ENCODE peak calls at places on chromosomes 11 and 22, in six cellular contexts. M is cardiac muscle cell, I is PC-9, T is colonic mucosa, X is dorsolateral prefrontal cortex, J is GM12865. E is an unnamed sample.

GRCh38 chr22:34696557-34696956 is 369.4 kb upstream of the ISX start:
- DNase-seq in M (no peak), I (no peak), T (no peak), X (no peak), J (peak; percentile 6), E (no peak)

GRCh38 chr22:44237290-44237689 is 56.6 kb downstream of the PARVG start:
- DNase-seq in M (no peak), I (no peak), T (no peak), X (no peak), J (no peak), E (no peak)

GRCh38 chr11:93476796-93477195 is 66.4 kb downstream of the SMCO4 start:
- DNase-seq in M (no peak), I (peak; percentile 96), T (no peak), X (no peak), J (no peak), E (no peak)

GRCh38 chr22:37284807-37285355 is 2.6 kb downstream of the CYTH4 start:
- DNase-seq in M (no peak), I (no peak), T (peak; percentile 36), X (peak; percentile 41), J (peak; percentile 64), E (peak; percentile 68)

GRCh38 chr11:109267293-109268095 is 154.5 kb upstream of the C11orf87 start:
- DNase-seq in M (peak; percentile 6), I (peak; percentile 88), T (no peak), X (no peak), J (no peak), E (no peak)

GRCh38 chr11:34653851-34654490 is 33.1 kb downstream of the EHF start:
- DNase-seq in M (peak; percentile 96), I (peak; percentile 100), T (peak; percentile 64), X (no peak), J (no peak), E (no peak)

GRCh38 chr11:77024745-77025144 is 9.5 kb upstream of the B3GNT6 start:
- DNase-seq in M (no peak), I (no peak), T (no peak), X (no peak), J (peak; percentile 12), E (no peak)

GRCh38 chr11:26688701-26689100 is 33.2 kb downstream of the SLC5A12 start:
- DNase-seq in M (no peak), I (no peak), T (no peak), X (no peak), J (no peak), E (no peak)

GRCh38 chr22:40363059-40363458 is 7.3 kb upstream of the SGSM3 start:
- DNase-seq in M (no peak), I (no peak), T (no peak), X (no peak), J (no peak), E (no peak)

GRCh38 chr11:75424396-75424795 is 8.6 kb downstream of the KLHL35 start:
- DNase-seq in M (no peak), I (no peak), T (no peak), X (no peak), J (no peak), E (no peak)

GRCh38 chr22:48523091-48523490 is 1304.6 kb downstream of the BRD1 start:
- DNase-seq in M (no peak), I (no peak), T (no peak), X (no peak), J (no peak), E (no peak)

GRCh38 chr22:48520207-48520606 is 1307.5 kb downstream of the BRD1 start:
- DNase-seq in M (no peak), I (no peak), T (no peak), X (no peak), J (no peak), E (no peak)

GRCh38 chr22:48522271-48522670 is 1305.4 kb downstream of the BRD1 start:
- DNase-seq in M (no peak), I (no peak), T (no peak), X (no peak), J (no peak), E (no peak)

GRCh38 chr22:48523761-48524160 is 1303.9 kb downstream of the BRD1 start:
- DNase-seq in M (no peak), I (no peak), T (no peak), X (no peak), J (no peak), E (no peak)

GRCh38 chr22:48520888-48521600 is 1306.6 kb downstream of the BRD1 start:
- DNase-seq in M (no peak), I (no peak), T (no peak), X (no peak), J (no peak), E (no peak)
- TF ChIP-seq CTCF in M (no peak), I (no peak), T (no peak), X (no peak), J (no peak), E (no peak)

DNA sequence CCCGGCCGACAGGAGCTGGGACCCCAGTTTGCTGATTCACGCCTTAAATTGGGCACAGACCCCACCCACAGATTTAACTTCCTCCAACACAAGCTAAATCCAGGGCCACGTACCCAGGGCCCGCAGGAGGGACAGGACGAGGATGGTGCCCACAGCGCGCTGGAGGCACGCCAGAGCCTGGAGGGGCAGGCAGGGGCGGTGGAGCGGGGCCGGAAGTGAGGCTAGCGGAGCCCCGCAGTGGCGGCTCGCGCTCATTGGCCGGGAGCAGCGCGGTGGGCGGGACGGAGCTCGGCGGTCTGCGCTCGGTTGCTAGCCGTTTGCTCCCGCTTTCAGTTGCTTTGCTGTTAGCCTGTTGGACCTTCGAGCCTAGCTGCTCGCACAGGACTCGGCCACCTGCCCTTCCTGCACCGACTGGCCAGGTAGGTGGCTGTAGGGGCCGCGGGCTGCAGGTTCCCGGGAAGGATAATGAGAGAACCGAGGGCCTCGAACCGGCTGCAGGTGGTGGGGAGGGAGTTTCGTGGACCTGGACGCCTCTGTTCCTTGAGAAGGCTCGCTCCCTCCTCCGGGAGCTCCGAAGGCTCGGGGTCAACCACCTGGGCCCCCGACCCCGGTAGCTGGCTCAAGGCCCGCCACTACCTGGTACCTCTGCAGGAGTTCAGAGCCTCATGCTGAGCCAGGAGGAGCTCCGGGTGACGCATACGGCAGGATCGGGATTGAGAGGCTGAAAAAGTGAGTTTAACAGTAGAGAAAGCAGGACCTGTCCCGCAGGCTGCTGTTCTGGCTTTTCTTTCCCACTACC is at the start of gene CCDC134:
- DNase-seq in M (peak; percentile 90), I (peak; percentile 78), T (peak; percentile 92), X (peak; percentile 89), J (peak; percentile 95), E (peak; percentile 97)
- TF ChIP-seq CTCF in M (no peak), I (no peak), T (no peak), X (no peak), J (no peak), E (no peak)

GRCh38 chr11:41498726-41499125 is 39.3 kb upstream of the LRRC4C start:
- DNase-seq in M (peak; percentile 42), I (no peak), T (no peak), X (no peak), J (peak; percentile 1), E (no peak)
- TF ChIP-seq CTCF in M (peak; percentile 31), I (peak; percentile 68), T (no peak), X (peak; percentile 49), J (peak; percentile 10), E (no peak)

GRCh38 chr11:121035169-121035755 is 11.4 kb downstream of the TBCEL start:
- DNase-seq in M (no peak), I (no peak), T (no peak), X (no peak), J (peak; percentile 17), E (no peak)

GRCh38 chr11:121031167-121031566 is 7.3 kb downstream of the TBCEL start:
- DNase-seq in M (no peak), I (no peak), T (no peak), X (no peak), J (no peak), E (no peak)

GRCh38 chr11:121029813-121030445 is 6.0 kb downstream of the TBCEL start:
- DNase-seq in M (no peak), I (no peak), T (no peak), X (no peak), J (no peak), E (no peak)

GRCh38 chr11:121033635-121034034 is 9.7 kb downstream of the TBCEL start:
- DNase-seq in M (no peak), I (no peak), T (no peak), X (no peak), J (no peak), E (no peak)

GRCh38 chr11:121032546-121032945 is 8.6 kb downstream of the TBCEL start:
- DNase-seq in M (no peak), I (peak; percentile 52), T (no peak), X (no peak), J (peak; percentile 33), E (no peak)
- TF ChIP-seq CTCF in M (no peak), I (peak; percentile 16), T (no peak), X (no peak), J (no peak), E (peak; percentile 18)

GRCh38 chr11:17403977-17404759 is 15.7 kb upstream of the KCNJ11 start:
- DNase-seq in M (peak; percentile 21), I (peak; percentile 69), T (no peak), X (no peak), J (no peak), E (no peak)

GRCh38 chr11:17407575-17407974 is 19.1 kb upstream of the KCNJ11 start:
- DNase-seq in M (no peak), I (no peak), T (no peak), X (no peak), J (no peak), E (no peak)

GRCh38 chr11:17406818-17407149 is 18.3 kb upstream of the KCNJ11 start:
- DNase-seq in M (no peak), I (no peak), T (no peak), X (no peak), J (no peak), E (no peak)

GRCh38 chr11:17406082-17406817 is 17.8 kb upstream of the KCNJ11 start:
- DNase-seq in M (no peak), I (no peak), T (no peak), X (no peak), J (no peak), E (no peak)

DNA sequence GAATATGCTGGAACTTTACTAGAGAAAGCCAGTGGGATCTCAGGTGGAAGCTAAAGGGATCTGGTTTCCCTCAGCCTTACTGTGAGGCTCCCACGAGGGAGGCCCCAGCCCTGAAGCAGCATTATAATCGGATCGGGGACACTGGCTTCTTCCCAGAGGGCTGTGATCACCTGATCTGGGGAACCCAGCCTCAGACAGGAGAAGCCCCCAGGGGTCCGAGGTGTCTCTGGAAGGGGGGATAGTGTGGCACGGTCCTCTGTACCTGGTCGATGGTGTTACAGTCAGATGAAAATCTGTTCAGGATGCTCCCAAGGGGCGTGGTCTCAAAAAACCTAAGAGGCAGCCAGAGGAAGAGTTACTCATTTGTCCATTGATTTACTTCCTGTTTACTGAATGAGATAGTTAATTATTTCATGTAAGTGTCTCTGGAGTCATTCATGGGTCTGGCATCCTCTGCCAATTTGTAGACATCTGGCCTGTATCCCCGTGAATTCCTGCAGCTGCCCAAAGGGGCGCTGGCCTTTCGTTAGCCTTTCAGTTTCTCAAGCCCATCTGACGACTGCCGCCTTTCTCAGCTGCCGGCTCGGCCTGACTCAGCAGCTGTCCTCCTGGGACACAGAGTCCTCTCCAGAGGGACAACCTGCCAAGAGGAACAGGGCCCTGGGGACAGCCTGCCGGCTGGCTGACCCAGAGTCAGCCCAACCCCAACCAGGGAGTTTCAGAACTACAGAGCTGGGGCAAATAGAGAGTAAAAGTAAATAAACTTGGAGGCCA is 17.0 kb upstream of the KCNJ11 start:
- DNase-seq in M (peak; percentile 64), I (no peak), T (peak; percentile 44), X (peak; percentile 76), J (peak; percentile 52), E (no peak)
- TF ChIP-seq CTCF in M (peak; percentile 33), I (no peak), T (no peak), X (no peak), J (no peak), E (no peak)

E was measured in GM10248.